ENCODE peak calls at places on chromosomes 13 and 19, in four cellular contexts. One of them, this sample, is unnamed.

GRCh38 chr13:31038834-31039552 is 106.5 kb downstream of the TEX26 start:
- DNase-seq in HepG2: no peak
- DNase-seq in A549: no peak
- DNase-seq in K562: no peak
- DNase-seq in this sample: peak

GRCh38 chr13:25945596-25945995 is 106.2 kb downstream of the SHISA2 start:
- DNase-seq in HepG2: no peak
- DNase-seq in A549: no peak
- DNase-seq in K562: no peak
- DNase-seq in this sample: no peak

GRCh38 chr19:13681509-13681908 is 82.8 kb upstream of the MRI1 start:
- DNase-seq in K562: no peak
- DNase-seq in HepG2: no peak
- DNase-seq in A549: no peak
- DNase-seq in this sample: no peak

GRCh38 chr13:76991796-76992547 is at the start of gene CLN5:
- DNase-seq in A549: peak
- DNase-seq in K562: peak
- DNase-seq in HepG2: peak
- DNase-seq in this sample: peak

GRCh38 chr13:97600438-97601080 is 166.6 kb downstream of the RAP2A start:
- DNase-seq in A549: no peak
- DNase-seq in HepG2: peak
- DNase-seq in K562: no peak
- DNase-seq in this sample: no peak

GRCh38 chr13:72186730-72187422 is 319.9 kb upstream of the DACH1 start:
- DNase-seq in K562: no peak
- DNase-seq in HepG2: no peak
- DNase-seq in A549: no peak
- DNase-seq in this sample: no peak

GRCh38 chr19:12785431-12786011 is 5.8 kb upstream of the JUNB start:
- DNase-seq in HepG2: no peak
- DNase-seq in A549: no peak
- DNase-seq in K562: no peak
- DNase-seq in this sample: no peak

GRCh38 chr13:66860868-66861447 is 369.2 kb downstream of the PCDH9 start:
- DNase-seq in A549: no peak
- DNase-seq in K562: no peak
- DNase-seq in HepG2: no peak
- DNase-seq in this sample: no peak

GRCh38 chr19:40519352-40520322 is 52.8 kb downstream of the SPTBN4 start:
- DNase-seq in K562: no peak
- DNase-seq in HepG2: no peak
- DNase-seq in A549: peak
- DNase-seq in this sample: no peak

GRCh38 chr13:21868823-21869222 is 197.9 kb downstream of the FGF9 start:
- DNase-seq in HepG2: no peak
- DNase-seq in A549: no peak
- DNase-seq in K562: no peak
- DNase-seq in this sample: no peak

GRCh38 chr13:21872795-21873194 is 201.9 kb downstream of the FGF9 start:
- DNase-seq in A549: no peak
- DNase-seq in K562: no peak
- DNase-seq in HepG2: no peak
- DNase-seq in this sample: no peak

GRCh38 chr13:21871919-21872318 is 201.0 kb downstream of the FGF9 start:
- DNase-seq in HepG2: no peak
- DNase-seq in A549: no peak
- DNase-seq in K562: no peak
- DNase-seq in this sample: no peak

GRCh38 chr13:21871302-21871862 is 200.5 kb downstream of the FGF9 start:
- DNase-seq in HepG2: peak
- DNase-seq in A549: no peak
- DNase-seq in K562: no peak
- DNase-seq in this sample: no peak
- TF ChIP-seq HDAC2 in HepG2: no peak
- TF ChIP-seq HDAC2 in A549: no peak
- TF ChIP-seq HDAC2 in K562: no peak
- TF ChIP-seq HDAC2 in this sample: no peak

GRCh38 chr13:111177803-111178389 is 62.8 kb downstream of the ARHGEF7 start:
- DNase-seq in A549: no peak
- DNase-seq in K562: no peak
- DNase-seq in HepG2: no peak
- DNase-seq in this sample: no peak
- TF ChIP-seq HDAC2 in A549: no peak
- TF ChIP-seq HDAC2 in K562: no peak
- TF ChIP-seq HDAC2 in HepG2: no peak
- TF ChIP-seq HDAC2 in this sample: no peak

GRCh38 chr19:54576411-54576976 is 2.9 kb downstream of the LILRA2 start:
- DNase-seq in K562: no peak
- DNase-seq in HepG2: no peak
- DNase-seq in A549: no peak
- DNase-seq in this sample: no peak
- TF ChIP-seq HDAC2 in K562: no peak
- TF ChIP-seq HDAC2 in HepG2: no peak
- TF ChIP-seq HDAC2 in A549: no peak
- TF ChIP-seq HDAC2 in this sample: no peak

GRCh38 chr13:35781044-35781443 is 304.6 kb upstream of the MAB21L1 start:
- DNase-seq in HepG2: no peak
- DNase-seq in K562: no peak
- DNase-seq in A549: no peak
- DNase-seq in this sample: no peak
- TF ChIP-seq HDAC2 in HepG2: no peak
- TF ChIP-seq HDAC2 in K562: no peak
- TF ChIP-seq HDAC2 in A549: no peak
- TF ChIP-seq HDAC2 in this sample: no peak

GRCh38 chr19:41521860-41522555 is 54.0 kb upstream of the CEACAM21 start:
- DNase-seq in K562: no peak
- DNase-seq in A549: no peak
- DNase-seq in HepG2: no peak
- DNase-seq in this sample: no peak
- TF ChIP-seq HDAC2 in K562: no peak
- TF ChIP-seq HDAC2 in A549: no peak
- TF ChIP-seq HDAC2 in HepG2: no peak
- TF ChIP-seq HDAC2 in this sample: no peak

GRCh38 chr13:48737689-48738088 is 84.0 kb downstream of the CYSLTR2 start:
- DNase-seq in HepG2: no peak
- DNase-seq in K562: no peak
- DNase-seq in A549: no peak
- DNase-seq in this sample: no peak

GRCh38 chr13:48741377-48741776 is 87.6 kb downstream of the CYSLTR2 start:
- DNase-seq in K562: no peak
- DNase-seq in HepG2: no peak
- DNase-seq in A549: no peak
- DNase-seq in this sample: no peak

GRCh38 chr13:48733739-48734329 is 80.1 kb downstream of the CYSLTR2 start:
- DNase-seq in HepG2: no peak
- DNase-seq in K562: no peak
- DNase-seq in A549: no peak
- DNase-seq in this sample: no peak

GRCh38 chr13:48738261-48738755 is 84.6 kb downstream of the CYSLTR2 start:
- DNase-seq in HepG2: no peak
- DNase-seq in K562: no peak
- DNase-seq in A549: no peak
- DNase-seq in this sample: no peak

GRCh38 chr13:48739346-48740037 is 85.8 kb downstream of the CYSLTR2 start:
- DNase-seq in HepG2: no peak
- DNase-seq in A549: no peak
- DNase-seq in K562: no peak
- DNase-seq in this sample: no peak
- TF ChIP-seq HDAC2 in HepG2: no peak
- TF ChIP-seq HDAC2 in A549: no peak
- TF ChIP-seq HDAC2 in K562: no peak
- TF ChIP-seq HDAC2 in this sample: no peak

GRCh38 chr13:44307255-44307654 is 66.4 kb upstream of the SERP2 start:
- DNase-seq in A549: no peak
- DNase-seq in K562: no peak
- DNase-seq in HepG2: no peak
- DNase-seq in this sample: no peak
- TF ChIP-seq HDAC2 in A549: no peak
- TF ChIP-seq HDAC2 in K562: no peak
- TF ChIP-seq HDAC2 in HepG2: no peak
- TF ChIP-seq HDAC2 in this sample: no peak

DNA sequence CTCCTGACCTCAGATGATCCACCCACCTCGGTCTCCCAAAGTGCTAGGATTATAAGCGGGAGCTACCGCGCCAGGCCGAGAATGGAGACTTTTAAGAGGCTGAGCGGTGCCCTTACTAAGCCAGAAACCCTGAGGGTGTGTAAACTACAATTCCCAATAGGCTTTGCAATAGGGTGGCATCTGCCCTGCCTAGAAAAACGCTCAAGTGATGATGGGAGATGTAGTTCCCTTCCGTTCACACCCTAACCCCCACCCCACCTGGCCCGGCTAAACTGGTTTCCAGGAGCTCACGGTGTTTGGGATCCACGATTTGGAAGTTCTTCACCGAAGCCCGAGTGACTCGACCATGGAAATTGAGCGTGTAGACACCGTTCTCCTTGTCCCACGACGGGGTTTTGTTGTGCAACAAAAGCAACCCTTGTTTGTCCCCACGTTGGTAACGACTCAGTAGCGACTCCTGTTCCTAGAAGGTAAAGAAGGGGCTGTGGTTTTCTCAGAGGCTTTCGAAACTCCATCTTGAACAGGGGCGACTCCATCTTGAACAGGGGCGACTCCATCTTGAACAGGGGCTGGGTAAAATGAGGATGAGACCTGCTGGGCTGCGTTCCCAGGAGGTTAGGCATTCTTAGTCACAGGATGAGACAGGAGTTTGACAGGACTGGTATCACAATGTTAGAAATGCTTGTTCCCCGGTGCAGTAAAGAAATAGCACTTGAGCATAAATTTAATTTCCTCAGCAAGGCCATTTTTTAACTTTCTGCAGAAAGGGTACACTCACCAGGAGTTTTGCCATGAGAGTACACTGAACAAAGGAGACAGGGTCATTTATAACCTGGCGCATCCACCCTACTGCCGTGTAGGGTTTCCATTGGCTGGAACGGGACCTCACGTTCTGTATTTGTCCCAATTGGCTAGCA is 9.8 kb downstream of the PPP1R15A start:
- DNase-seq in HepG2: no peak
- DNase-seq in K562: peak
- DNase-seq in A549: no peak
- DNase-seq in this sample: no peak
- TF ChIP-seq HDAC2 in HepG2: no peak
- TF ChIP-seq HDAC2 in K562: no peak
- TF ChIP-seq HDAC2 in A549: no peak
- TF ChIP-seq HDAC2 in this sample: no peak

GRCh38 chr13:113664751-113665581 is 2.1 kb upstream of the GRK1 start:
- DNase-seq in HepG2: no peak
- DNase-seq in K562: no peak
- DNase-seq in A549: no peak
- DNase-seq in this sample: no peak
- TF ChIP-seq HDAC2 in HepG2: no peak
- TF ChIP-seq HDAC2 in K562: no peak
- TF ChIP-seq HDAC2 in A549: no peak
- TF ChIP-seq HDAC2 in this sample: no peak

GRCh38 chr13:33842207-33842606 is 24.3 kb downstream of the RFC3 start:
- DNase-seq in HepG2: no peak
- DNase-seq in K562: no peak
- DNase-seq in A549: no peak
- DNase-seq in this sample: no peak
- TF ChIP-seq HDAC2 in HepG2: no peak
- TF ChIP-seq HDAC2 in K562: no peak
- TF ChIP-seq HDAC2 in A549: no peak
- TF ChIP-seq HDAC2 in this sample: no peak